ENCODE peak calls at places on chromosomes 12 and 14, in nine cellular contexts. J is NCI-H1105 treated with DMSO at 0.1 percent for 48 hours; X is epithelial cell of esophagus; Q is NCI-H2171 treated with DMSO at 0.1 percent for 48 hours; B is T-helper 2 cell; S is activated naive CD8-positive, alpha-beta T cell treated with anti-CD3 and anti-CD28 coated beads for 36 hours; A is vagina; G is fibroblast of pulmonary artery; P is small intestine. R is an unnamed sample.

GRCh38 chr14:65336191-65336591 is 76.3 kb upstream of the FUT8 start:
- DNase-seq in X (no peak), P (no peak), J (no peak), G (peak), A (no peak), Q (no peak), B (no peak), S (peak), R (no peak)

GRCh38 chr12:53336137-53336785 is at the start of gene SP7:
- DNase-seq in X (no peak), B (no peak), J (no peak), G (no peak), P (no peak), Q (no peak), S (no peak), A (no peak), R (no peak)

GRCh38 chr12:20183563-20183962 is 184.8 kb upstream of the PDE3A start:
- DNase-seq in Q (no peak), P (no peak), X (no peak), S (no peak), G (peak), B (no peak), J (no peak), A (no peak), R (no peak)

GRCh38 chr14:68285421-68286179 is 466.0 kb downstream of the RAD51B start:
- DNase-seq in B (peak), J (no peak), Q (no peak), X (no peak), G (no peak), P (peak), A (no peak), S (peak), R (no peak)

GRCh38 chr12:95277139-95277538 is 59.5 kb downstream of the VEZT start:
- DNase-seq in S (no peak), B (no peak), A (no peak), G (peak), X (peak), Q (peak), J (no peak), P (no peak), R (no peak)

GRCh38 chr12:109804820-109805761 is 28.1 kb downstream of the TRPV4 start:
- DNase-seq in Q (peak), X (peak), J (peak), A (no peak), S (peak), B (peak), P (peak), G (peak), R (peak)

GRCh38 chr12:81395431-81395830 is 317.6 kb downstream of the ACSS3 start:
- DNase-seq in P (no peak), G (no peak), X (no peak), B (no peak), J (no peak), S (no peak), A (no peak), Q (no peak), R (no peak)

GRCh38 chr14:54529811-54530210 is 20.1 kb downstream of the CGRRF1 start:
- DNase-seq in P (peak), X (peak), Q (no peak), B (no peak), A (no peak), S (no peak), G (peak), J (no peak), R (no peak)

GRCh38 chr12:62190921-62191746 is 69.1 kb upstream of the USP15 start:
- DNase-seq in Q (no peak), G (no peak), S (peak), A (no peak), X (no peak), B (no peak), P (no peak), J (no peak), R (no peak)

GRCh38 chr12:10716704-10717315 is 6.3 kb downstream of the YBX3 start:
- DNase-seq in P (peak), Q (peak), B (no peak), S (no peak), A (peak), X (peak), G (peak), J (peak), R (no peak)

GRCh38 chr12:118682656-118683055 is 298.7 kb upstream of the SRRM4 start:
- DNase-seq in G (no peak), X (no peak), S (no peak), J (no peak), B (no peak), Q (no peak), P (no peak), A (peak), R (no peak)